ENCODE peak calls at places on chromosomes 13 and 19, in nine cellular contexts. B is mucosa of descending colon, A is tibial artery, X is uterus, F is WTC11, S is HCT116, M is fibroblast of mammary gland, Y is mammary epithelial cell, T is NB4. I is an unnamed sample.

GRCh38 chr13:99501952-99502310 is 659 bp downstream of the TM9SF2 start:
- DNase-seq in S (no peak), B (peak), A (no peak), M (no peak), F (no peak), X (no peak), Y (peak), T (peak), I (peak)

GRCh38 chr19:17049711-17050280 is 23.2 kb upstream of the CPAMD8 start:
- DNase-seq in M (peak), Y (peak), A (no peak), S (no peak), T (no peak), B (peak), X (peak), F (no peak), I (no peak)

GRCh38 chr19:4009990-4010807 is 2.7 kb downstream of the PIAS4 start:
- DNase-seq in B (no peak), S (no peak), F (no peak), X (no peak), T (no peak), A (no peak), M (no peak), Y (no peak), I (no peak)

GRCh38 chr19:42629191-42629590 is 34.5 kb upstream of the CEACAM8 start:
- DNase-seq in F (no peak), Y (peak), S (no peak), T (no peak), A (no peak), X (no peak), M (peak), B (no peak), I (no peak)

GRCh38 chr13:76286178-76286577 is 600.0 kb downstream of the KCTD12 start:
- DNase-seq in S (no peak), M (peak), Y (no peak), F (no peak), A (no peak), X (no peak), T (no peak), B (no peak), I (no peak)

GRCh38 chr13:111281751-111282311 is 38.6 kb upstream of the TEX29 start:
- DNase-seq in T (no peak), S (no peak), X (no peak), A (no peak), Y (no peak), M (peak), F (no peak), B (no peak), I (no peak)

GRCh38 chr13:49690133-49690989 is 925 bp downstream of the EBPL start:
- DNase-seq in F (no peak), B (no peak), X (peak), Y (peak), S (no peak), M (peak), T (peak), A (no peak), I (no peak)

GRCh38 chr19:33440682-33441081 is 67.2 kb downstream of the CEBPG start:
- DNase-seq in T (no peak), A (no peak), B (no peak), S (no peak), Y (no peak), F (no peak), M (no peak), X (no peak), I (no peak)

GRCh38 chr13:30584332-30584731 is 33.4 kb upstream of the USPL1 start:
- DNase-seq in A (no peak), F (no peak), T (no peak), M (no peak), Y (no peak), S (no peak), X (no peak), B (no peak), I (no peak)

GRCh38 chr13:113319371-113319770 is 22.3 kb downstream of the LAMP1 start:
- DNase-seq in Y (no peak), S (no peak), F (no peak), M (no peak), X (no peak), B (no peak), A (no peak), T (no peak), I (no peak)

GRCh38 chr13:112867301-112867711 is 101.7 kb upstream of the MCF2L start:
- DNase-seq in Y (no peak), A (no peak), F (no peak), M (no peak), X (no peak), T (no peak), B (no peak), S (no peak), I (no peak)

GRCh38 chr19:21698215-21698614 is 69.2 kb downstream of the ZNF100 start:
- DNase-seq in Y (peak), S (no peak), F (no peak), T (peak), X (no peak), B (no peak), M (peak), A (no peak), I (no peak)

GRCh38 chr13:29397265-29397664 is 198.2 kb downstream of the SLC7A1 start:
- DNase-seq in Y (no peak), S (no peak), T (no peak), M (no peak), F (no peak), A (no peak), B (no peak), X (no peak), I (no peak)

GRCh38 chr19:43700368-43701015 is 15.4 kb upstream of the IRGC start:
- DNase-seq in X (peak), Y (peak), B (peak), A (peak), M (peak), S (no peak), T (peak), F (no peak), I (no peak)

DNA sequence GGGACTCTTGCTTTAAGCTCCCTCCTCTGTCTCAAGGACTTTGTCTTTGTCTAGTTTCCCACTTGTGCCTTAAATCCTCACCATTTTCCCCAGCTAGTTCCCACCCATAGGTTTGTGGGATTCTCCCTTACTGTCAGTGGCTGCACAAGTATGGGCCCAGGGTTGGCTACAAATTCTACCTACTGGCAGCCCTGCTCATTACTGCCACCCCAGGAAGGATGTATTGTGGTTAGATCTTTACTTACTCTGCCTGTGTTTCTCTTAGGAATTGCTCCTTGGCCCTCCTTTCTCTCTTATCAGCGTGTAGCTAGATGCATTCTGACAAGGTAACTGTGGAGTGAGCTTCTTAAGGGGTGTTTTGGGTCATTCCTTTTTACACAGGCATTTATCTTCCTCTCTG is 413.5 kb upstream of the PCDH9 start:
- DNase-seq in Y (no peak), T (no peak), M (no peak), X (no peak), F (peak), B (no peak), A (no peak), S (no peak), I (no peak)
- TF ChIP-seq CTCF in Y (no peak), T (no peak), M (no peak), X (no peak), F (no peak), B (no peak), A (no peak), S (peak), I (no peak)

GRCh38 chr19:12779162-12779993 is 4.0 kb upstream of the HOOK2 start:
- DNase-seq in X (peak), S (no peak), B (peak), Y (peak), A (peak), F (no peak), T (peak), M (peak), I (peak)
- TF ChIP-seq CTCF in X (no peak), S (no peak), B (no peak), Y (no peak), A (no peak), F (no peak), T (no peak), M (no peak), I (no peak)

GRCh38 chr19:10820173-10820572 is 15.8 kb downstream of the TMED1 start:
- DNase-seq in M (no peak), B (no peak), T (no peak), S (no peak), A (no peak), F (no peak), X (no peak), Y (no peak), I (no peak)
- TF ChIP-seq CTCF in M (peak), B (no peak), T (peak), S (peak), A (no peak), F (no peak), X (no peak), Y (no peak), I (no peak)

DNA sequence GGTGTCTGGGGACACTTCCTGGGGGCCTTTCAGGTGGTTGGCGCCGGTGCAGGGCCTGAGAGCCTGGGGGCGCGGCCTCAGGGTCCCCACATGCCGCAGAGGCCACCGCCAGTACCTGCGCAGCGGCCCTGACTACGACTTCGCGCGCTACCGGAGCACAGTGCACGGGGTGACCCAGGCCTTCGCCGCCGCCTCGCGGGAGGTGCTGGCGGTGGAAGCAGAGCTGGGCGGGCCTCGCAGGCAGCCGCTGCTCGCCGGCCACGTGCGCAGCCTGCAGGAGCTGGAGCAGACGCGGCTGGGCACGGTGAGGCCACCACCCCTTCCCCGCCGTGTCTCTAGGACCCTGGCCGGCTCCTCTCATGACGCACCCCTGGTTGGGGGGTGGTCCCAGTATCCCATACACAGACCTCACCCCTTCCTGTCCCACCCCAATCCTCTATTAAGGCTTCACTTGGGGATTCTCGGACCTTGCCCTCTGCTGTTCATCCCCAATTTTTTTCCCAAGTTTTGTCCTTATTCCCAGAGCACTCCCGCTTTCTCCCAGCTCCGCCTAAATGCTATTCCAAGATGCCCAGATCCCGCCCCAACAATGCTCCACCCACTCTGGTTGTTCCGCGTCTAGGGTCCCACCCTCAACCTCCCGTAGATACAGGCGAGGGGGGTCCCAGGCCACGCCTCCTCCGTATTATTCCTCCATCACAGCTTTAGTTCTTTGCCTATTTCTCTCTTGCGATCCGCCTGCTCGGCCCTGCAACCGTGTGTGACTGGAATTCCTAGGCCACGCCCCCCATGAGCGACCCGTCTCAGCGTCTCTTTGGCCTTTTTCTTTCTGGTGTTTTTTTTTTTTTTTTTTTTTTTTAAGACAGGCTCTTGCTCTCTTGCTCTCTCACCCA is 1.0 kb downstream of the REX1BD start:
- DNase-seq in B (peak), A (peak), T (peak), Y (peak), F (peak), M (peak), X (peak), S (peak), I (peak)
- TF ChIP-seq CTCF in B (peak), A (peak), T (no peak), Y (peak), F (no peak), M (no peak), X (peak), S (no peak), I (no peak)

GRCh38 chr19:5504115-5504514 is 48.9 kb downstream of the ZNRF4 start:
- DNase-seq in S (no peak), Y (no peak), A (no peak), B (no peak), X (no peak), T (no peak), F (peak), M (no peak), I (no peak)
- TF ChIP-seq CTCF in S (peak), Y (peak), A (no peak), B (no peak), X (no peak), T (no peak), F (no peak), M (no peak), I (no peak)